ENCODE peak calls at places on chromosomes 12 and 14, in seven cellular contexts. A, P, V, L, G, H and Z are unnamed samples. For H3K36me3, the result is how much of the 10 kb centered on the place peaks cover.

GRCh38 chr12:92702754-92703679 is at the start of gene PLEKHG7:
- DNase-seq in G (no peak), H (peak), V (no peak), L (no peak), A (no peak), P (no peak), Z (no peak)

GRCh38 chr12:69052613-69053408 is 119.8 kb upstream of the CPM start:
- DNase-seq in G (no peak), V (no peak), H (no peak), A (peak), L (peak), P (peak), Z (peak)

GRCh38 chr14:101124860-101125259 is 221.3 kb upstream of the RTL1 start:
- DNase-seq in P (no peak), H (no peak), V (no peak), A (no peak), L (no peak), G (peak), Z (peak)

GRCh38 chr14:59333668-59334067 is 131.5 kb downstream of the GPR135 start:
- DNase-seq in A (no peak), P (peak), V (no peak), G (no peak), L (no peak), H (peak), Z (no peak)

GRCh38 chr14:85572845-85573244 is 42.9 kb downstream of the FLRT2 start:
- DNase-seq in H (no peak), L (no peak), A (no peak), V (no peak), G (no peak), P (peak), Z (peak)

GRCh38 chr14:28783593-28784143 is 17.1 kb downstream of the FOXG1 start:
- DNase-seq in P (no peak), G (no peak), V (no peak), L (no peak), H (no peak), A (no peak), Z (no peak)

GRCh38 chr12:80400591-80400991 is 43.4 kb upstream of the PTPRQ start:
- DNase-seq in H (no peak), A (peak), V (no peak), L (no peak), P (peak), G (no peak), Z (no peak)

GRCh38 chr14:87896393-87897380 is 96.3 kb downstream of the GALC start:
- DNase-seq in L (peak), V (no peak), A (no peak), G (no peak), H (peak), P (peak), Z (peak)

GRCh38 chr12:31326689-31327659 is 1.0 kb upstream of the SINHCAF start:
- DNase-seq in P (no peak), H (peak), G (no peak), A (no peak), L (no peak), V (no peak), Z (no peak)

GRCh38 chr12:93594766-93595165 is 22.3 kb downstream of the SOCS2 start:
- DNase-seq in L (no peak), V (no peak), A (no peak), G (no peak), P (no peak), H (no peak), Z (no peak)

GRCh38 chr14:92794547-92794941 is 439 bp downstream of the GOLGA5 start:
- DNase-seq in L (no peak), G (no peak), P (peak), H (no peak), A (peak), V (peak), Z (peak)

GRCh38 chr14:84401631-84402030 is 1128.3 kb upstream of the FLRT2 start:
- DNase-seq in V (no peak), H (no peak), P (peak), G (no peak), L (no peak), A (no peak), Z (no peak)

GRCh38 chr14:95097385-95097784 is 59.9 kb downstream of the DICER1 start:
- DNase-seq in A (no peak), H (no peak), P (no peak), V (no peak), G (no peak), L (no peak), Z (no peak)

GRCh38 chr12:105798249-105798835 is 340.4 kb downstream of the NUAK1 start:
- DNase-seq in V (no peak), P (no peak), H (no peak), A (no peak), G (no peak), L (no peak), Z (no peak)

GRCh38 chr14:22822619-22823551 is 6.8 kb upstream of the MRPL52 start:
- DNase-seq in V (peak), L (peak), G (peak), P (peak), A (peak), H (peak), Z (peak)

GRCh38 chr14:30620178-30620577 is 1.9 kb upstream of the SCFD1 start:
- DNase-seq in G (no peak), H (no peak), P (no peak), L (no peak), A (no peak), V (no peak), Z (no peak)

GRCh38 chr12:89389755-89390661 is 37.7 kb upstream of the DUSP6 start:
- DNase-seq in H (peak), V (no peak), P (peak), L (peak), A (no peak), G (no peak), Z (no peak)

GRCh38 chr14:24298892-24299254 is 707 bp downstream of the DHRS1 start:
- DNase-seq in G (no peak), A (peak), P (peak), V (no peak), L (no peak), H (peak), Z (peak)

GRCh38 chr14:100147181-100147631 is 12.2 kb downstream of the DEGS2 start:
- DNase-seq in V (no peak), G (no peak), P (no peak), L (peak), A (no peak), H (peak), Z (no peak)

GRCh38 chr14:76963366-76963765 is 65.1 kb downstream of the IRF2BPL start:
- DNase-seq in V (no peak), L (no peak), A (no peak), P (no peak), H (no peak), G (no peak), Z (no peak)

GRCh38 chr14:84961637-84962036 is 568.3 kb upstream of the FLRT2 start:
- DNase-seq in P (no peak), L (no peak), H (no peak), G (no peak), V (peak), A (no peak), Z (no peak)

GRCh38 chr12:118137148-118137678 is 1.3 kb downstream of the PEBP1 start:
- DNase-seq in H (no peak), V (no peak), L (no peak), A (no peak), P (no peak), G (no peak), Z (no peak)

GRCh38 chr12:64402181-64402580 is 2.0 kb upstream of the XPOT start:
- DNase-seq in H (no peak), L (no peak), G (no peak), V (no peak), A (no peak), P (no peak), Z (no peak)

GRCh38 chr12:129827102-129827873 is 76.5 kb downstream of the TMEM132D start:
- DNase-seq in V (no peak), H (no peak), A (no peak), G (no peak), P (no peak), L (no peak), Z (no peak)

GRCh38 chr14:20799955-20800544 is 2.6 kb downstream of the RNASE1 start:
- DNase-seq in A (no peak), P (peak), H (peak), G (peak), L (no peak), V (peak), Z (no peak)

GRCh38 chr12:64946132-64946829 is 121.8 kb downstream of the TBC1D30 start:
- DNase-seq in A (peak), H (peak), L (no peak), G (no peak), P (peak), V (peak), Z (peak)

GRCh38 chr14:25050494-25051170 is 685 bp upstream of the STXBP6 start:
- DNase-seq in A (no peak), G (no peak), H (peak), V (no peak), P (peak), L (no peak), Z (peak)

GRCh38 chr12:69996722-69997121 is 171.7 kb downstream of the MYRFL start:
- DNase-seq in A (no peak), L (no peak), G (no peak), H (no peak), V (no peak), P (no peak), Z (no peak)

GRCh38 chr12:104458645-104459555 is 2.2 kb downstream of the CHST11 start:
- DNase-seq in G (no peak), L (no peak), A (no peak), V (peak), H (no peak), P (peak), Z (peak)

GRCh38 chr14:22606380-22606779 is 8.3 kb downstream of the ABHD4 start:
- DNase-seq in A (no peak), P (no peak), G (no peak), H (peak), V (no peak), L (no peak), Z (no peak)

GRCh38 chr12:58725400-58726105 is 194.8 kb downstream of the LRIG3 start:
- DNase-seq in H (no peak), A (no peak), P (no peak), V (no peak), G (no peak), L (no peak), Z (no peak)

GRCh38 chr14:54317396-54317795 is 79.4 kb upstream of the CDKN3 start:
- DNase-seq in L (no peak), A (no peak), V (no peak), H (no peak), G (no peak), P (no peak), Z (no peak)

GRCh38 chr12:4954632-4955354 is 45.1 kb downstream of the KCNA1 start:
- DNase-seq in H (no peak), P (no peak), A (no peak), V (no peak), L (no peak), G (no peak), Z (no peak)

GRCh38 chr12:124242529-124243065 is 52.3 kb upstream of the RFLNA start:
- DNase-seq in L (no peak), G (no peak), P (no peak), H (no peak), A (no peak), V (no peak), Z (no peak)

GRCh38 chr12:119781804-119782203 is 95.3 kb downstream of the CIT start:
- DNase-seq in L (no peak), G (no peak), P (no peak), V (no peak), H (no peak), A (no peak), Z (no peak)

GRCh38 chr14:24343795-24344660 is 4.2 kb upstream of the RIPK3 start:
- DNase-seq in A (no peak), V (no peak), P (no peak), H (peak), G (no peak), L (no peak), Z (no peak)

DNA sequence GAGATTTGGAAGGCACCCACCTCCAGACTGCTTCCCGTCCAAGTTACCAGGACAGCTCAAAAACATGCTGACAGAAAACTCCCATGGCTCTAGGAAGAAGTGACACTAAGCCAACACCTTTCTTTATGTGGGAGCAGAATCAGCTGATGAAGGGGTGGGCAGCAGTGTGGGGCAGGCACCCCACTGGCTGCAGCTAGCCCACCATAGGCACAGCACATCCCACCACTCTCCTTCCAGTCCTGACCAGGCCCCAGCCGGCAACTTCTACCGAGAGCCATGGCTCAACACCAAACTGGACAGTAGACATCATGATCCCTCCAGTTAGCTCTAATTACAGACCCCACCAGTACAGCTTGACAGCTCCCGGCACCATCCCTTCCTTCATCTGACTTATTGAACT is 45.0 kb downstream of the SH2B3 start:
- DNase-seq in L (no peak), P (no peak), G (peak), V (no peak), A (no peak), H (no peak), Z (no peak)
- H3K36me3 ChIP-seq in L (half or more), P (half or more), G (half or more), V (half or more), A (half or more), H (under half), Z (under half)

GRCh38 chr14:102360388-102360787 is 2.3 kb downstream of the CINP start:
- DNase-seq in H (no peak), V (no peak), A (no peak), P (no peak), G (no peak), L (no peak), Z (no peak)

GRCh38 chr14:102356280-102356679 is 6.4 kb downstream of the CINP start:
- DNase-seq in P (no peak), H (no peak), L (no peak), G (no peak), V (no peak), A (no peak), Z (no peak)

GRCh38 chr14:102363182-102363952 is 626 bp downstream of the TECPR2 start:
- DNase-seq in P (peak), L (peak), G (no peak), A (peak), V (peak), H (peak), Z (peak)

GRCh38 chr14:102362545-102363181 is at the start of the genes CINP and TECPR2:
- DNase-seq in P (peak), H (peak), G (peak), A (peak), L (peak), V (peak), Z (peak)

GRCh38 chr14:102362084-102362483 is 606 bp downstream of the CINP start:
- DNase-seq in H (no peak), L (peak), G (no peak), P (no peak), V (no peak), A (no peak), Z (no peak)
- H3K36me3 ChIP-seq in H (under half), L (under half), G (under half), P (under half), V (under half), A (under half), Z (under half)

GRCh38 chr12:131941987-131942341 is 7.8 kb upstream of the EP400 start:
- DNase-seq in G (peak), V (no peak), P (no peak), L (no peak), H (no peak), A (no peak), Z (no peak)
- H3K36me3 ChIP-seq in G (under half), V (under half), P (under half), L (under half), H (under half), A (half or more), Z (under half)

GRCh38 chr12:108807476-108807875 is 49.9 kb downstream of the SSH1 start:
- DNase-seq in V (no peak), G (peak), H (no peak), A (no peak), L (no peak), P (no peak), Z (no peak)

GRCh38 chr12:108811411-108812185 is 45.8 kb downstream of the SSH1 start:
- DNase-seq in A (no peak), P (no peak), H (no peak), L (no peak), G (peak), V (no peak), Z (no peak)

GRCh38 chr12:108807996-108808725 is 49.2 kb downstream of the SSH1 start:
- DNase-seq in L (no peak), G (peak), V (no peak), A (no peak), P (no peak), H (no peak), Z (no peak)

GRCh38 chr12:108812324-108812723 is 45.1 kb downstream of the SSH1 start:
- DNase-seq in A (no peak), V (no peak), H (no peak), L (no peak), P (no peak), G (peak), Z (no peak)

DNA sequence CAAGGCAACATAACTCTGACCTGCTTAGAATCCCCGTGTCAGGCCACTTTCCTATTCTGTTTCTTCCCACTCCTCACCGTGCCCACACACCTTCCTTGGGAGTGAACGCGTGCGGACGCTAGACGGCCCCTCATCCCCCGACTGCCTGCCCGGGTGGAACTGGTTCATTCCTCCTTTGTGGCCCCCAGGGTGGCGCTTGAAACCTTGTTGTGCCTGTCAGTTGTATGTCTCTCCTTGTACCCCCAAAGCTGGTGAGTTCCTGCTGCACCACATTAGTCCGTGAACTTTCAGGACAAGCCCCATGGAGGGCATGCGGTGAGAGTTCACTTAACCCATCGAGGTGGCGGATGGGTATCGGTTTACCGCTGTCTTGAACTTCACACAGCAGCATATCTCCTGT is 46.7 kb downstream of the SSH1 start:
- DNase-seq in L (no peak), H (no peak), G (peak), V (no peak), P (no peak), A (no peak), Z (no peak)
- H3K36me3 ChIP-seq in L (under half), H (under half), G (half or more), V (half or more), P (half or more), A (half or more), Z (under half)

GRCh38 chr14:103503296-103503695 is 19.3 kb downstream of the CKB start:
- DNase-seq in H (no peak), P (no peak), A (no peak), V (no peak), G (no peak), L (no peak), Z (no peak)
- H3K36me3 ChIP-seq in H (under half), P (under half), A (under half), V (half or more), G (half or more), L (half or more), Z (half or more)

DNA sequence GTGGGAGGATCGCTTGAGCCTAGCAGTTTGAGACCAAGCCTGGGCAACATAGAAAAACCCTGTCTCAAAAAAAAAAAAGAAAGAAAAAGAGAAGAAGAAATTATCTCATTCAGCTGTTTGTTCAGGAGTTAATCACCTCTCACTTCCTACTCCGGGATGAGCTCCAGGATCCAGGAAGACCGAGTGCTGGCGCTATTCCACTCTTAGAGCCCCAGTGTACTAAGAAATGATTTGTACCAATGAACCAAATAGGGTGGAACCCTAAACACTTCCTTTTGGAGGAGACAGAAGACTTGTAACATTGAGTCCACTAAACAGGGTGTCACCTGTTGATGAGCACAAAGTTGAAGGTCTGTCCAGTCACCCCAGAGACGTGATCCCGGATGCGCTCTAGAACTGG is 3.6 kb downstream of the ALKBH2 start:
- DNase-seq in H (no peak), A (no peak), G (no peak), L (no peak), V (no peak), P (no peak), Z (no peak)
- H3K36me3 ChIP-seq in H (under half), A (half or more), G (half or more), L (under half), V (half or more), P (under half), Z (under half)

DNA sequence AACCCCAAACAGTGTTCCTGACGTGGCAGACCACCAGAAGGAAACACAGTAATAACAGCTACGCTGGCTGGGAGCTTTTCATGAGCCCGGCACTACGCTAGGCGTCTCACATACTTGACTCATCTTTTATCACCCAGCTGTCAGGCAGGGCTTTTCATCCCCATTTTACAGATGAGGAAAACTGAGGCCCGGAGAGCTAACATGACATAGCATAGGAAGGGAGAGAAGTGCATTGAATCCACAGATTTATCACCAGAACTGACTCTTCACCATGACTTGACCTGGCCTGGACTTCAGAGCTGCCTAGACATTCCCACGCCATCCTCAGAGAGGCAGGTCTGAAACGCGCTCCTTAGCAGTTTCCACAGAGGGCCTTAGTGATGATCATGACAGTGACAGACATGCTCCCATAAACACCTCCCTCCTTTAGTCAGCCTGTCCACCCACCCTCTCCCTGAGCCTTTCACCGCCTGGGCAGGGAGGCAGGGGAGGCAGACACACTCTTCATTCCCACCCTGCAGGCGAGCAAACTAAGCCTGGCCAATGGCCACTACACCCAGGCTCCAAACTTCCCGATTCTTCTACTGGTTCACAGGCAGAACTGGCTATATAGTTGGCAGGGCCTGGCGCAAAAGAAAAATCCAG is 56.2 kb downstream of the RBM19 start:
- DNase-seq in H (no peak), P (no peak), L (no peak), G (no peak), V (no peak), A (no peak), Z (no peak)
- H3K36me3 ChIP-seq in H (under half), P (under half), L (half or more), G (half or more), V (half or more), A (under half), Z (under half)

DNA sequence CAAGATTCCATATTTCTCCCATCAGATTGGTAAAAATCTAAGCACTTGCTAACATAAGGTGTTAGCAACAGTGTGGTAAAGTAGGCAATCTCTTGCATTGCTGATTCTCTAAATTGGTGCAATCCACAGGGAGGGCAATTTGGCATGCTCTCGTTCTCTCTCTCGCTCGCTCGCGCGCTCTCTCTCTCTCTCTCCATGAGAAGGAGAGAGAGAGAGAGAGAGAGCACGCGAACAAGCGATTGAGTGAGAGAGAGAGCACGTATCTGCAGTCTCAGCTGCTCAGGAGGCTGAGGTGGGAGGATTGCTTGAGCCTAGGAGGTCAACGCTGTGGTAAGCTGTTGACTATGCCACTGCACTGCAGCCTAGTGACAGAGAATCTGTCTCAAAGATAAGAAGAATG is 26.0 kb downstream of the PSEN1 start:
- DNase-seq in H (no peak), A (no peak), L (no peak), G (no peak), P (no peak), V (no peak), Z (no peak)
- H3K36me3 ChIP-seq in H (under half), A (under half), L (half or more), G (half or more), P (under half), V (half or more), Z (under half)